ENCODE peak calls at places on chromosomes 12 and 14, in nine cellular contexts. K is cardiac muscle cell; L is aorta; R is GM12878; G is neuronal stem cell; B is neural progenitor cell; Q is psoas muscle; D is CD4-positive, CD25-positive, alpha-beta regulatory T cell; J is Peyer's patch. T is an unnamed sample.

GRCh38 chr14:27739657-27740156 is 1026.9 kb upstream of the FOXG1 start:
- DNase-seq in G (no peak), Q (no peak), R (no peak), D (no peak), K (no peak), B (no peak), L (no peak), J (no peak), T (no peak)

GRCh38 chr14:22558221-22558913 is 30.7 kb downstream of the DAD1 start:
- DNase-seq in L (no peak), R (no peak), K (no peak), B (peak; percentile 35), G (no peak), J (no peak), Q (no peak), D (peak; percentile 65), T (no peak)

GRCh38 chr14:64983439-64984310 is 3.0 kb upstream of the FNTB start:
- DNase-seq in K (peak; percentile 54), Q (no peak), R (no peak), G (no peak), B (peak; percentile 58), L (no peak), J (no peak), D (peak; percentile 66), T (no peak)

GRCh38 chr12:132562489-132563045 is 47.8 kb downstream of the LRCOL1 start:
- DNase-seq in D (no peak), K (no peak), L (no peak), G (no peak), B (no peak), R (no peak), Q (no peak), J (no peak), T (no peak)

GRCh38 chr14:49892301-49892635 is 614 bp upstream of the ARF6 start:
- DNase-seq in L (no peak), G (peak; percentile 51), K (no peak), D (peak; percentile 65), J (no peak), R (peak; percentile 60), Q (no peak), B (no peak), T (no peak)

GRCh38 chr12:19884081-19884480 is 444.8 kb downstream of the AEBP2 start:
- DNase-seq in R (no peak), Q (no peak), D (no peak), J (no peak), L (no peak), B (no peak), G (no peak), K (no peak), T (no peak)

GRCh38 chr12:19852100-19852855 is 413.0 kb downstream of the AEBP2 start:
- DNase-seq in D (no peak), R (no peak), Q (no peak), K (no peak), B (no peak), J (no peak), G (no peak), L (no peak), T (no peak)

GRCh38 chr12:6960291-6961277 is 9.4 kb downstream of the PTPN6 start:
- DNase-seq in G (no peak), Q (peak; percentile 46), J (peak; percentile 43), K (no peak), B (peak; percentile 33), R (no peak), D (peak; percentile 47), L (no peak), T (no peak)

GRCh38 chr12:65675141-65675621 is 149.1 kb upstream of the HMGA2 start:
- DNase-seq in D (no peak), L (no peak), B (no peak), J (no peak), K (no peak), G (no peak), Q (no peak), R (no peak), T (no peak)

GRCh38 chr14:38504175-38504574 is 248.3 kb upstream of the CLEC14A start:
- DNase-seq in K (no peak), J (no peak), Q (no peak), D (no peak), B (no peak), L (no peak), R (no peak), G (no peak), T (no peak)

GRCh38 chr12:129579879-129580278 is 323.9 kb downstream of the TMEM132D start:
- DNase-seq in Q (no peak), J (no peak), R (no peak), B (no peak), D (no peak), L (no peak), G (no peak), K (no peak), T (no peak)

GRCh38 chr12:110556705-110557104 is 26.4 kb downstream of the PPTC7 start:
- DNase-seq in B (no peak), R (no peak), L (no peak), D (no peak), Q (no peak), G (no peak), K (no peak), J (no peak), T (no peak)

GRCh38 chr12:76106631-76107030 is 22.1 kb upstream of the NAP1L1 start:
- DNase-seq in L (no peak), R (no peak), K (no peak), Q (no peak), D (no peak), G (no peak), B (no peak), J (no peak), T (no peak)

GRCh38 chr12:38875571-38876228 is 29.7 kb downstream of the CPNE8 start:
- DNase-seq in G (no peak), B (no peak), L (no peak), R (no peak), J (no peak), D (no peak), K (no peak), Q (no peak), T (no peak)

GRCh38 chr14:91372680-91373495 is 44.7 kb downstream of the CCDC88C start:
- DNase-seq in B (no peak), R (no peak), D (peak; percentile 52), L (no peak), Q (peak; percentile 39), J (no peak), K (no peak), G (no peak), T (no peak)

GRCh38 chr14:61511558-61511924 is 183.8 kb upstream of the HIF1A start:
- DNase-seq in B (no peak), D (no peak), Q (no peak), R (no peak), J (no peak), K (no peak), G (no peak), L (no peak), T (no peak)

GRCh38 chr12:105041186-105041585 is 43.1 kb downstream of the ALDH1L2 start:
- DNase-seq in J (no peak), R (no peak), Q (no peak), G (no peak), B (no peak), D (no peak), L (no peak), K (no peak), T (no peak)

DNA sequence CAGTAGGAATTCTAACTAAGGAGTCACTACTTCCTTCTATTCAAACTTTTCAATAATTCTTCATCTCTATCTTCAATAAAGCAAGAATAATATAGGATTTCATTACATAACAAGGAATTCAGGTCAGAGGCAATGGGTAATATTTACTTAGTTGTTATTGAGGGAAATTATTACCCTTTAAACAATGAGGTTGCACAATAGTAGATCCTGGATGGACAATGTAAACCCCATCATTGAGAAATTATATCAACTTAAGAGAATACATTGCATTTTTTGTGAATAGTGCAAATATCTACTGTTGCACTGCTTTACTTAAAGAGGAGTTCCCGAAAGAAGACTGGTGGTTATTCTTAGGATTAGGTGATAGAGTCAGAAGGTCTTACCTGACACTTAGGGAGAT is 43.7 kb downstream of the A2M start:
- DNase-seq in B (no peak), R (no peak), G (no peak), L (no peak), K (no peak), J (no peak), Q (no peak), D (no peak), T (no peak)
- H3K27ac ChIP-seq in B (no peak overlapping the region), R (no peak overlapping the region), G (no peak overlapping the region), L (no peak overlapping the region), K (no peak overlapping the region), J (no peak overlapping the region), Q (no peak overlapping the region), D (no peak overlapping the region), T (no peak overlapping the region)

DNA sequence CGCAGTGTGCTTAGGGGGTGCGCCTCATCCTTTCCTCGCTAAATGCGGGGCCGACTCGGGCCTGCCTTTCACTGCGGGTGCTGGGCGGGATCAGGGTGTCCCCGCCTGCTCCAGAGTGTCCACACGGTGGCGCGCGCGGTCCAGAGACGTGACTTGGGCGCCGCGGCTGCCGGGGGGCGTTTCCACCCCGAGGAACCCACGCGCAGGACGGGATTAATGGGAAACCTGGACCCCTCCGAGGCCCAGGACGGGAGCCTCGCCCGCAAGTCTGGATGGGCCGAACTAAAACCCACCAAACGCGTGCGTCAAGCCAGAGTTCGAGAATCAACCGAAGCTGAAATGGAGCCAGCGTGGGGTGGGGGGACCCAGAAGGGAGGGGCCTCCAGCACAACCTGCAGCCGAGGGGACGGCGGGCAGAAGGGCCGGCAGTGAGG is 93.4 kb downstream of the NINJ2 start:
- DNase-seq in L (peak; percentile 93), K (peak; percentile 92), B (peak; percentile 92), Q (peak; percentile 94), G (peak; percentile 87), D (peak; percentile 84), R (no peak), J (peak; percentile 94), T (no peak)
- H3K27ac ChIP-seq in L (peak overlapping the region; percentile 62), K (no peak overlapping the region), B (no peak overlapping the region), Q (peak overlapping the region; percentile 95), G (no peak overlapping the region), D (peak overlapping the region; percentile 14), R (no peak overlapping the region), J (peak overlapping the region; percentile 91), T (peak overlapping the region; percentile 97)

GRCh38 chr12:58099476-58099875 is 158.1 kb downstream of the ATP23 start:
- DNase-seq in D (no peak), L (no peak), K (no peak), B (no peak), J (no peak), G (no peak), R (no peak), Q (no peak), T (no peak)
- H3K27ac ChIP-seq in D (no peak overlapping the region), L (no peak overlapping the region), K (no peak overlapping the region), B (no peak overlapping the region), J (no peak overlapping the region), G (no peak overlapping the region), R (no peak overlapping the region), Q (no peak overlapping the region), T (no peak overlapping the region)

DNA sequence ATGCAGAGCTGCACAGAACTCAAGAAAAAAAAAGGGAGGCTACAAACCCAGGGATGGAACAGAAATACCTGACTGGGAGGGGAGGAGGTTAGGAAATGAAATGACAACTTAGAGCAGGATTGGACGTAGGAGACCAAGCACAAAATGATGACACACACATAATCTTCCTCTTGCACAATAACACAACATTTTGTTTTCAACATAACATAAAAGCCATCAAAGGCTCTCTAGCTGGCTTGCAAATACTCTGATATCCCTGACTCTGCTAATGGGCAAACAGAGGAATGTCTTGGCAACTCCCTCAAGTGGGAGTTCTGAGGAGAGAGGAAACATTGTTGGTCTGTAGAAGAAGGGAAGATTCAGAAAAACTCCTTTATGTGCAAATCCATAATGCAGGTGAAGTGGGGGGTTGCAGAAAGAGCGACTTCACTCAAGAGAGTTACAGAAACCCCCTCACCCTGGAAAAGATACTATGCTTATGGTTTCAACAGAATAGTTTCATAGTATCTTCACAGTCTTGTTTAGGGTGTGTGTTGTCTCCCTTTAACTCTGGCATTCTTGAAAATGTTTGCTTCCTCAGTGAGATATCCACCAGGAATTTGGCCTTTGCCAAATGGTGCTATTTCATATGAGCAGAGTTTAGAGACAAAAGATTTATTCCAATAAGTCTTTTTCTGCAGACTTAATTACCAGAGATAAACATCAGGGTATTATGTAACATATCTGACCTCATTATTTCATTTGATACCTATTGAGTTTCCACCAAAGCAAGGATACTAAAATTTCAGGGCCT is 43.8 kb upstream of the LTBP2 start:
- DNase-seq in B (no peak), R (no peak), D (no peak), G (no peak), J (no peak), L (no peak), Q (no peak), K (no peak), T (peak; percentile 16)
- H3K27ac ChIP-seq in B (no peak overlapping the region), R (no peak overlapping the region), D (no peak overlapping the region), G (no peak overlapping the region), J (no peak overlapping the region), L (no peak overlapping the region), Q (no peak overlapping the region), K (peak overlapping the region; percentile 62), T (peak overlapping the region; percentile 79)